ENCODE peak calls at places on chromosome 3, in nine cellular contexts. J is Kasumi-1; N is myocyte; P is body of pancreas; I is endothelial cell; D is M059J; O is stimulated activated CD4-positive, alpha-beta T cell treated with anti-CD3 and anti-CD28 coated beads, Interleukin-2, amount 100 ng/mL, for 48 hours; E is activated T-cell treated with anti-CD3 and anti-CD28 coated beads for 4 hours; Y is nucleus accumbens. F is an unnamed sample.

GRCh38 chr3:146895026-146895749 is 290.0 kb upstream of the PLSCR5 start:
- DNase-seq in O (no peak), I (no peak), D (peak), Y (no peak), N (peak), E (no peak), J (no peak), P (no peak), F (no peak)

GRCh38 chr3:69439683-69440270 is 53.9 kb upstream of the FRMD4B start:
- DNase-seq in D (peak), J (peak), I (no peak), Y (no peak), N (peak), P (peak), O (no peak), E (no peak), F (no peak)

GRCh38 chr3:195441476-195441970 is 1.3 kb downstream of the ACAP2 start:
- DNase-seq in N (no peak), D (no peak), E (no peak), J (no peak), Y (no peak), P (no peak), O (no peak), I (no peak), F (no peak)

GRCh38 chr3:35120026-35120425 is 519.3 kb upstream of the ARPP21 start:
- DNase-seq in O (no peak), J (no peak), P (no peak), Y (no peak), E (no peak), D (no peak), N (no peak), I (no peak), F (no peak)

GRCh38 chr3:167653750-167654149 is at the start of gene WDR49:
- DNase-seq in E (no peak), O (no peak), I (no peak), J (peak), P (peak), D (peak), Y (no peak), N (peak), F (no peak)

GRCh38 chr3:102483556-102483955 is 48.7 kb downstream of the ZPLD1 start:
- DNase-seq in J (no peak), Y (no peak), I (no peak), D (peak), O (no peak), N (no peak), P (no peak), E (no peak), F (no peak)

GRCh38 chr3:169996063-169996462 is 29.5 kb downstream of the SEC62 start:
- DNase-seq in I (no peak), O (no peak), P (no peak), N (no peak), J (no peak), E (no peak), D (no peak), Y (no peak), F (no peak)

GRCh38 chr3:106811376-106811775 is 565.9 kb upstream of the CCDC54 start:
- DNase-seq in P (no peak), E (no peak), J (no peak), Y (no peak), D (peak), N (no peak), I (no peak), O (no peak), F (no peak)

GRCh38 chr3:156816091-156816793 is 9.9 kb upstream of the LEKR1 start:
- DNase-seq in P (peak), E (no peak), O (peak), J (no peak), I (peak), Y (no peak), D (no peak), N (no peak), F (no peak)

GRCh38 chr3:129602730-129603560 is 3.5 kb downstream of the PLXND1 start:
- DNase-seq in P (peak), J (no peak), E (no peak), I (no peak), N (peak), Y (no peak), O (no peak), D (peak), F (no peak)

GRCh38 chr3:5020262-5020722 is 41.1 kb downstream of the BHLHE40 start:
- DNase-seq in D (no peak), N (no peak), J (no peak), P (no peak), O (no peak), E (no peak), Y (no peak), I (no peak), F (no peak)

GRCh38 chr3:51221959-51222358 is 163.1 kb upstream of the MANF start:
- DNase-seq in D (no peak), P (no peak), Y (no peak), J (no peak), E (no peak), I (no peak), N (no peak), O (no peak), F (no peak)

GRCh38 chr3:196412704-196413103 is 19.5 kb downstream of the UBXN7 start:
- DNase-seq in Y (no peak), E (no peak), D (no peak), P (no peak), O (no peak), N (no peak), J (no peak), I (no peak), F (no peak)

GRCh38 chr3:28949580-28949979 is 331.3 kb upstream of the RBMS3 start:
- DNase-seq in I (no peak), N (no peak), P (no peak), O (no peak), D (no peak), E (no peak), J (no peak), Y (no peak), F (no peak)

GRCh38 chr3:10178892-10179291 is 14.2 kb downstream of the IRAK2 start:
- DNase-seq in E (no peak), D (no peak), J (no peak), O (no peak), I (no peak), Y (no peak), N (no peak), P (no peak), F (no peak)

GRCh38 chr3:192812736-192813383 is 85.5 kb upstream of the FGF12 start:
- DNase-seq in P (peak), D (peak), N (peak), Y (no peak), O (no peak), J (peak), E (no peak), I (peak), F (no peak)

GRCh38 chr3:4322635-4323034 is 19.5 kb downstream of the SETMAR start:
- DNase-seq in P (peak), I (no peak), N (peak), O (no peak), E (no peak), D (peak), J (peak), Y (no peak), F (peak)

GRCh38 chr3:63706321-63707085 is 54.0 kb downstream of the SNTN start:
- DNase-seq in P (no peak), I (no peak), D (peak), Y (no peak), O (no peak), E (no peak), J (no peak), N (no peak), F (no peak)

GRCh38 chr3:9455596-9455995 is 58.2 kb downstream of the SETD5 start:
- DNase-seq in N (no peak), D (no peak), Y (no peak), I (no peak), E (no peak), P (no peak), J (no peak), O (no peak), F (no peak)

GRCh38 chr3:193641376-193641775 is 48.4 kb downstream of the OPA1 start:
- DNase-seq in N (no peak), P (no peak), J (no peak), Y (no peak), I (no peak), D (no peak), E (no peak), O (no peak), F (no peak)

GRCh38 chr3:113537155-113537554 is 4.8 kb downstream of the SIDT1 start:
- DNase-seq in O (no peak), Y (no peak), I (no peak), P (no peak), J (no peak), E (no peak), D (no peak), N (no peak), F (no peak)

GRCh38 chr3:60192297-60193114 is 1058.7 kb downstream of the FHIT start:
- DNase-seq in J (peak), O (peak), N (no peak), D (no peak), E (no peak), I (no peak), P (no peak), Y (no peak), F (no peak)

GRCh38 chr3:72517804-72518442 is 330.3 kb downstream of the SHQ1 start:
- DNase-seq in O (no peak), Y (no peak), P (no peak), J (no peak), N (no peak), D (no peak), I (no peak), E (no peak), F (no peak)

GRCh38 chr3:25973111-25973510 is 183.2 kb downstream of the OXSM start:
- DNase-seq in Y (no peak), I (no peak), J (no peak), O (no peak), P (no peak), D (no peak), E (no peak), N (no peak), F (no peak)

F was measured in GF-D8.